ENCODE peak calls at places on chromosomes 1 and 21, in four cellular contexts. Z is IMR-90, C is GM12878, D is K562. M is an unnamed sample.

GRCh38 chr1:217569021-217569420 is 61.9 kb downstream of the GPATCH2 start:
- DNase-seq in Z (no peak), C (no peak), D (no peak), M (no peak)

GRCh38 chr1:151106891-151107290 is 36.3 kb downstream of the GABPB2 start:
- DNase-seq in Z (peak; percentile 68), C (no peak), D (no peak), M (no peak)

GRCh38 chr1:237981223-237981622 is 90.5 kb upstream of the ZP4 start:
- DNase-seq in Z (no peak), C (no peak), D (no peak), M (no peak)

GRCh38 chr1:244782056-244782455 is 53.4 kb upstream of the COX20 start:
- DNase-seq in Z (peak; percentile 20), C (no peak), D (no peak), M (no peak)

GRCh38 chr1:22207605-22208264 is 64.8 kb upstream of the WNT4 start:
- DNase-seq in Z (no peak), C (no peak), D (no peak), M (no peak)

GRCh38 chr21:46046471-46046870 is 51.4 kb upstream of the COL6A2 start:
- DNase-seq in Z (no peak), C (no peak), D (no peak), M (no peak)

GRCh38 chr1:175742790-175743459 is 470 bp downstream of the TNR start:
- DNase-seq in Z (peak; percentile 16), C (no peak), D (no peak), M (peak; percentile 26)

GRCh38 chr21:45318556-45319341 is 31.1 kb upstream of the POFUT2 start:
- DNase-seq in Z (peak; percentile 54), C (no peak), D (peak; percentile 95), M (peak; percentile 94)

GRCh38 chr1:12745126-12745991 is 641 bp upstream of the CFAP107 start:
- DNase-seq in Z (no peak), C (no peak), D (no peak), M (no peak)

GRCh38 chr1:93979718-93980319 is 70.6 kb upstream of the GCLM start:
- DNase-seq in Z (peak; percentile 69), C (no peak), D (no peak), M (peak; percentile 93)

GRCh38 chr1:205970486-205970885 is 27.2 kb upstream of the SLC26A9 start:
- DNase-seq in Z (no peak), C (no peak), D (no peak), M (no peak)

GRCh38 chr1:243550276-243550675 is 294.4 kb downstream of the SDCCAG8 start:
- DNase-seq in Z (peak; percentile 66), C (no peak), D (no peak), M (no peak)

GRCh38 chr1:37945743-37946702 is 830 bp downstream of the INPP5B start:
- DNase-seq in Z (peak; percentile 95), C (no peak), D (peak; percentile 92), M (peak; percentile 55)

GRCh38 chr1:232473319-232473718 is 156.6 kb downstream of the SIPA1L2 start:
- DNase-seq in Z (peak; percentile 66), C (no peak), D (no peak), M (no peak)

GRCh38 chr21:41682719-41683179 is 84.1 kb downstream of the RIPK4 start:
- DNase-seq in Z (no peak), C (no peak), D (no peak), M (no peak)

GRCh38 chr1:161499099-161500078 is 5.9 kb upstream of the FCGR2A start:
- DNase-seq in Z (no peak), C (peak; percentile 20), D (no peak), M (no peak)

GRCh38 chr1:245493029-245493428 is 338.2 kb downstream of the KIF26B start:
- DNase-seq in Z (no peak), C (no peak), D (peak; percentile 59), M (peak; percentile 26)

GRCh38 chr1:7667625-7668218 is 103.4 kb upstream of the VAMP3 start:
- DNase-seq in Z (peak; percentile 72), C (peak; percentile 11), D (peak; percentile 85), M (peak; percentile 67)

GRCh38 chr21:39021475-39021832 is 161.8 kb downstream of the PSMG1 start:
- DNase-seq in Z (no peak), C (no peak), D (no peak), M (no peak)
- H3K9ac ChIP-seq in Z (peak overlapping the region; percentile 75), C (no peak overlapping the region), D (no peak overlapping the region), M (peak overlapping the region; percentile 37)

GRCh38 chr1:98387701-98388100 is 273.8 kb upstream of the SNX7 start:
- DNase-seq in Z (no peak), C (no peak), D (no peak), M (no peak)

GRCh38 chr1:98386675-98387440 is 274.7 kb upstream of the SNX7 start:
- DNase-seq in Z (no peak), C (no peak), D (no peak), M (no peak)

GRCh38 chr1:98385691-98386090 is 275.8 kb upstream of the SNX7 start:
- DNase-seq in Z (peak; percentile 45), C (no peak), D (no peak), M (no peak)

GRCh38 chr1:98382586-98382985 is 278.9 kb upstream of the SNX7 start:
- DNase-seq in Z (no peak), C (no peak), D (no peak), M (no peak)

DNA sequence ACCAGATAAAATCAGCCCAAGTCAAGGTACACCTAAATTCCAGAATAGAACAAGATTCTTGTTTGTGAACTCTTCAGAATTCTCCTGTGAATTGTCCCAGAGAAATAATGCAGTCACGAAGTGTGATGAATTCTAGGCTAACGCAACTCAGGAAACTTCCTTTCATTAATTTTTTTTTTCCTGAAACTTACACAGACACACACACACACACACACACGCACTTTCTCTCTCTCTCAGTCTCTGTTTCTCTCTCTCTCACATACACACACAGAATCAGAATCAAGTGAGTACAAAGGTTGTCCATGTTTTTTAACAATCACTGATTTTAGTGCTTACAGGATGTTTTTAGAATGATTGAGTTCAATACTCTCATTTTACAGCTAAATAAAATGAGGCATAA is 278.2 kb upstream of the SNX7 start:
- DNase-seq in Z (no peak), C (no peak), D (no peak), M (no peak)
- TF ChIP-seq MXI1 in Z (no peak), C (no peak), D (no peak), M (no peak)

GRCh38 chr1:101310484-101310883 is 73.7 kb downstream of the S1PR1 start:
- DNase-seq in Z (no peak), C (no peak), D (no peak), M (no peak)

GRCh38 chr1:101311146-101311892 is 74.5 kb downstream of the S1PR1 start:
- DNase-seq in Z (no peak), C (no peak), D (no peak), M (no peak)

GRCh38 chr1:101308001-101308659 is 71.3 kb downstream of the S1PR1 start:
- DNase-seq in Z (no peak), C (no peak), D (no peak), M (no peak)

GRCh38 chr1:101308935-101309333 is 72.1 kb downstream of the S1PR1 start:
- DNase-seq in Z (no peak), C (no peak), D (no peak), M (no peak)

DNA sequence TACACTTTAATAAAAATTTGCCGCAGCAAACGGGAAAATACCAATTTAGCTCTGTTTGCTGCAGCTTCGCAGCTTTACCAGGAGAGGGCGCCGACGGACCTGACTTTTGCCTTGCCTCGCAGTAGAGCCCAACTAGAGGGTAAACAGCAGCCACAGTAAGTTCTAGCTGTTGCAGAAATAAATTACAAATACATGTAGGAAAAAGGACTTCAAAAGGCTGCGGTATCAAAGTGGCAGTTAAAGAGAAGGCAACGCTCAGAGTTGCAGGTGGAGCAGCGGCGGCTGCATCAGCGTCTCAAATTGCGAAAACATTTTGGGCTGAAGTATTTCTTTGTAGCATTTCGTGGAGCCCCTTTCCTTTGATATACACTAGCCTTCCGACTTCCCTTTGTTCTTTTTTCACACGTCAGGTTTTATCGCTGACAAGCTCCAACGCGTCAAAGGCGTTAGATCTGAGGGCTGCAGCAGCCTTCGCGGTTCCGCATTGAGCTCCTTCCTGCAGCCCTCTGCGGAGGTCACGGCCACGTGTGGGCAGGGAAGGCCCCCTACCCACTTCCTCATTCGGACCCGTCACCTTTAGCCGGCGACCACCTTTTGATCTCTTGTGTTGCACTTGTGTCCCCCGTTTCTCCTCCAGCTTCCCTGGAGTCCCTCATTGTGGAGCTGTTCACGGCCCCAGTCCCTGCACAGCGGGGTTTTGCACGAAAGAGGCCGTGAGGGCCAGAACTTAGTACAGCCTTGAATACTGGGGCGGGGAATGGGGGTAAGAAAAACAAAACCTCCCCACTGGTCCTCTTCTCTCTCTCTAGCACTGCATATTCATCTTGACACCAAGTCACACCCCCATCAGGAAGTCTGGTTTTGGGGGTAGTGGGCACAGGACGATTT is 72.8 kb downstream of the S1PR1 start:
- DNase-seq in Z (peak; percentile 56), C (no peak), D (peak; percentile 63), M (peak; percentile 35)
- TF ChIP-seq BHLHE40 in Z (peak; percentile 7), C (peak; percentile 73), D (no peak), M (no peak)

DNA sequence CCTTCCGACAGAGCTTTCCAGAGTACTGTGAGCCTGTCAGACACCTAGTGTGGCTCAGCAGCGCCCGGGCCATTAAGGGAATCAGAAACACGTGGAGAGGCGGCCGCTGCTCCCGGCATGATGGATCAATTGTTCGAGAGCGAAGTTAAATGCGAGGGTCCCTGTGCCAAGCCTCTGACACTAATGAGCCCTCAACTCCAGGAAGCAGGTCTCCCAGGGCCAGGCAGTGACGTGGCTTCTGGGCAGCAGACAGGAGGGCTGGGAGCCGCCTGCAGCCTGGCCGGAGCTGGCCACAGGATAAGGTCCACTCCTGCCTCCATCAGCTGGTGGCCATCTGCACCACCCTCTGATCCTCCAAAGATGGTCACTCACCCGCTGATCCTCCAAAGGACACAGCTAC is 67.5 kb upstream of the CLDN14 start:
- DNase-seq in Z (no peak), C (no peak), D (no peak), M (no peak)
- H3K9ac ChIP-seq in Z (no peak overlapping the region), C (no peak overlapping the region), D (no peak overlapping the region), M (no peak overlapping the region)

GRCh38 chr1:235077571-235078479 is 50.8 kb downstream of the TOMM20 start:
- DNase-seq in Z (peak; percentile 50), C (peak; percentile 90), D (no peak), M (no peak)
- TF ChIP-seq MXI1 in Z (no peak), C (peak; percentile 51), D (no peak), M (no peak)

M was measured in HepG2.